ENCODE peak calls at places on chromosomes 1 and 21, in eight cellular contexts. Y is IMR-90, N is Calu3, I is choroid plexus epithelial cell, M is body of pancreas, J is astrocyte, A is Peyer's patch, W is GM13977. Q is an unnamed sample.

GRCh38 chr1:111190931-111191451 is 9.5 kb downstream of the DENND2D start:
- DNase-seq in Y (peak; percentile 61), N (no peak), I (peak; percentile 17), M (no peak), J (peak; percentile 26), A (no peak), W (no peak), Q (no peak)

GRCh38 chr1:88773540-88774150 is 89.6 kb downstream of the PKN2 start:
- DNase-seq in Y (peak; percentile 72), N (peak; percentile 66), I (peak; percentile 62), M (no peak), J (peak; percentile 65), A (no peak), W (no peak), Q (peak; percentile 69)

GRCh38 chr1:24725209-24725651 is 20.0 kb upstream of the CLIC4 start:
- DNase-seq in Y (peak; percentile 54), N (peak; percentile 13), I (no peak), M (no peak), J (no peak), A (no peak), W (no peak), Q (no peak)

GRCh38 chr1:215003686-215004085 is 78.9 kb upstream of the KCNK2 start:
- DNase-seq in Y (no peak), N (no peak), I (no peak), M (no peak), J (no peak), A (no peak), W (no peak), Q (no peak)

GRCh38 chr1:227934476-227935313 is 13.0 kb downstream of the WNT9A start:
- DNase-seq in Y (peak; percentile 45), N (no peak), I (peak; percentile 60), M (no peak), J (peak; percentile 85), A (no peak), W (no peak), Q (peak; percentile 99)

GRCh38 chr1:151981178-151981525 is 12.5 kb downstream of the S100A10 start:
- DNase-seq in Y (no peak), N (no peak), I (no peak), M (no peak), J (peak; percentile 56), A (no peak), W (no peak), Q (peak; percentile 64)

GRCh38 chr1:111878649-111879048 is 110.8 kb downstream of the KCND3 start:
- DNase-seq in Y (no peak), N (no peak), I (no peak), M (no peak), J (no peak), A (no peak), W (no peak), Q (no peak)

GRCh38 chr1:73593379-73593778 is 604.6 kb downstream of the LRRIQ3 start:
- DNase-seq in Y (no peak), N (peak; percentile 58), I (peak; percentile 5), M (peak; percentile 45), J (peak; percentile 70), A (no peak), W (no peak), Q (peak; percentile 67)

GRCh38 chr1:237619553-237619952 is 271.2 kb downstream of the ZP4 start:
- DNase-seq in Y (no peak), N (no peak), I (no peak), M (no peak), J (no peak), A (no peak), W (no peak), Q (no peak)

GRCh38 chr1:85352055-85352454 is 75.6 kb upstream of the BCL10 start:
- DNase-seq in Y (no peak), N (no peak), I (no peak), M (no peak), J (no peak), A (no peak), W (no peak), Q (no peak)

GRCh38 chr1:10782491-10783244 is 13.8 kb downstream of the CASZ1 start:
- DNase-seq in Y (no peak), N (no peak), I (no peak), M (no peak), J (no peak), A (peak; percentile 60), W (no peak), Q (no peak)

GRCh38 chr1:20376880-20377494 is 86.3 kb downstream of the VWA5B1 start:
- DNase-seq in Y (peak; percentile 35), N (peak; percentile 68), I (peak; percentile 54), M (peak; percentile 51), J (no peak), A (peak; percentile 73), W (peak; percentile 77), Q (peak; percentile 48)

GRCh38 chr1:152654110-152654509 is 9.1 kb upstream of the LCE2D start:
- DNase-seq in Y (peak; percentile 33), N (peak; percentile 82), I (peak; percentile 38), M (peak; percentile 57), J (no peak), A (no peak), W (peak; percentile 61), Q (peak; percentile 91)

GRCh38 chr21:21230672-21231071 is 232.5 kb downstream of the NCAM2 start:
- DNase-seq in Y (peak; percentile 24), N (no peak), I (peak; percentile 54), M (no peak), J (no peak), A (no peak), W (no peak), Q (peak; percentile 68)

GRCh38 chr21:21226472-21226871 is 228.3 kb downstream of the NCAM2 start:
- DNase-seq in Y (peak; percentile 50), N (no peak), I (no peak), M (no peak), J (no peak), A (no peak), W (no peak), Q (no peak)

GRCh38 chr21:21236981-21237380 is 238.8 kb downstream of the NCAM2 start:
- DNase-seq in Y (no peak), N (no peak), I (no peak), M (no peak), J (no peak), A (no peak), W (no peak), Q (no peak)

DNA sequence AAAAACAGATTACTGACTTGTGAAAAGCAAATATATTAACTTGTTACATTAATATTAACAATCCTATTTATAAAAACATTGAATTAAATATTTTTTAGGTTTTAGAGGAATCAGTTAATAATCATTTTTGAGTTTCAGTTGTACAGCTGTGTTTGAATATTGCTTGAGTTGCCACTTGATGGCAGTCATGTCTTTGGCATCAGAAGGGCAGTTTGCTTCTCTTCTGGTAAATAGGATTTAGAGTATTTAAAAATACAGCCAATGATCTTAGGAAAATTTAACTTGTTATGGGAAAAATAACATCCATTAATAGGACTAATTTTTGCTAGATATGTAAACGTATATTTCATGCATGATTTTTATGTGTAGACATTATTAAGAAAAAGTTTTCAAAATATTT is 234.1 kb downstream of the NCAM2 start:
- DNase-seq in Y (peak; percentile 71), N (no peak), I (peak; percentile 88), M (no peak), J (no peak), A (no peak), W (no peak), Q (peak; percentile 53)
- TF ChIP-seq CTCF in Y (peak; percentile 79), N (no peak), I (peak; percentile 74), M (no peak), J (peak; percentile 60), A (no peak), W (peak; percentile 5), Q (peak; percentile 57)

DNA sequence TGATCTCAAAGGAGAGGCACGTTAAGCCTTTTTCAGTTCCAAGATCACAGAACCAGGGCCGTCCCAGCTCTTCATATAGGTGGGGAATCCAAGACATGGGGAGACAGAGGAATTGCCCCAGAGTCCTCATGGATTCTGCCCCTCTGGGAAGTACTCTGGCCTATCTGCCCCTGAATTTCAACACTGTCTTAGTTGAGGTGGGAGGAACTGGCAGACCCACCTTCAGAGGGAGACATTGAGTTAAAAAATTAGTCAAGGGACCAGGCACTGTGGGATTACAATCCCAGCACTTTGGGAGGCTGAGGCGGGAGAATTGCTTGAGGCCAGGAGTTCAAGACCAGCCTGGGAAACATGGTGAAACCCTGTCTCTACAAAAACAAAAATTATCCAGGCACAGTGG is 2.1 kb upstream of the KNCN start:
- DNase-seq in Y (no peak), N (no peak), I (no peak), M (no peak), J (no peak), A (no peak), W (no peak), Q (no peak)
- TF ChIP-seq CTCF in Y (no peak), N (no peak), I (no peak), M (no peak), J (no peak), A (no peak), W (no peak), Q (no peak)

GRCh38 chr21:33231526-33231925 is 1.8 kb downstream of the IFNAR2 start:
- DNase-seq in Y (no peak), N (no peak), I (no peak), M (no peak), J (no peak), A (no peak), W (peak; percentile 39), Q (no peak)

GRCh38 chr21:33229776-33230517 is at the start of gene IFNAR2:
- DNase-seq in Y (peak; percentile 39), N (peak; percentile 75), I (peak; percentile 53), M (peak; percentile 80), J (no peak), A (peak; percentile 89), W (peak; percentile 96), Q (peak; percentile 54)

GRCh38 chr21:33232640-33233039 is 2.9 kb downstream of the IFNAR2 start:
- DNase-seq in Y (no peak), N (no peak), I (no peak), M (no peak), J (no peak), A (no peak), W (no peak), Q (no peak)

GRCh38 chr21:33229099-33229775 is 501 bp upstream of the IFNAR2 start:
- DNase-seq in Y (no peak), N (no peak), I (no peak), M (no peak), J (no peak), A (no peak), W (no peak), Q (no peak)

DNA sequence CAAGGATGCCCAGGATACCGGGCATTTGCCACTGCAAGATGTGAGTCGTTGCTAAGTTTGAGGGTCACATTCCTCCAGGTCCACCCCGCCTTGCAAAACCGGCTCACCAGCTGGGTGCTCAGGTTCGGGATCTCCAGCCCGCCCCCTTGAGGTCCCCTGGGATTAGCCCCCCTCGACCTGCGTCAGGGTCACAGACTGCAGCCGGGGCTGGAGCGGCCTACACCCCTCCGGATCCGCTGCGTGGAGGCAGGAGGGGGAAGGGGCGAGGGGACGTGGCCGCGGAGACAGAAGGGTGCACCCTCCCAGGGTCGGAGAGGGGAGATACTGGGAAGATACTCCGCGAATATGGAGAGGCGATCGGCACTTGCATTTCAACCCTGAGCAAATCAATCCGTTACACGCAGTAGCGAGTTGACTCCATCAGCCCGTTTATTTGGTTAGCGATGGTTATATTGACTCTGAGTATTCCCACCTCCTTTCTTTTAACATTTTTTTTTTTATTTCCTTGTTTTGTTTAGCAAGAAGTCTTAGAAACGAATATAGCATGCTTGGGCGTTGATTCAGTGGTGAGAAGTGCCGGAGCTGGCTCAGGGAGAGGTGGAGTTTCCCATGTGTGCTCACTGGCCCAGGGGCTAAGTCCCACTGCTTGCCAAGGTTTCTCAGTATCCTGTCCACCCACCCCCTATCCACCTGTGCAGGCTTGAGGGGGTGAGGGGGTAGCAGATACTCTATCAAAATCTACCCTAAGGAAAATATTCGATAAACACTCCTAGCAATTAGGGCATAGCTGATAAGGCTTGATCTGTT is 983 bp downstream of the IFNAR2 start:
- DNase-seq in Y (peak; percentile 75), N (peak; percentile 56), I (peak; percentile 73), M (peak; percentile 55), J (peak; percentile 56), A (peak; percentile 63), W (peak; percentile 60), Q (peak; percentile 54)
- TF ChIP-seq CTCF in Y (peak; percentile 7), N (no peak), I (no peak), M (no peak), J (no peak), A (no peak), W (peak; percentile 36), Q (no peak)

GRCh38 chr1:47527653-47528272 is 89.9 kb downstream of the FOXD2 start:
- DNase-seq in Y (no peak), N (peak; percentile 79), I (peak; percentile 51), M (peak; percentile 65), J (no peak), A (no peak), W (no peak), Q (peak; percentile 51)
- TF ChIP-seq CTCF in Y (peak; percentile 33), N (peak; percentile 80), I (peak; percentile 75), M (peak; percentile 47), J (no peak), A (no peak), W (peak; percentile 30), Q (peak; percentile 46)